ENCODE peak calls at places on chromosome 1, in five cellular contexts. P is DMS79 treated with DMSO at 0.1 percent for 48 hours, K is kidney tubule cell, T is T-helper 17 cell, Q is T follicular helper cell. U is an unnamed sample.

GRCh38 chr1:227955808-227956207 is 8.1 kb upstream of the WNT9A start:
- DNase-seq in P (no peak), K (no peak), T (no peak), Q (no peak), U (no peak)

GRCh38 chr1:184825571-184825970 is 70.9 kb upstream of the EDEM3 start:
- DNase-seq in P (no peak), K (no peak), T (no peak), Q (no peak), U (no peak)

GRCh38 chr1:66251521-66251920 is 282.4 kb upstream of the SGIP1 start:
- DNase-seq in P (no peak), K (peak; percentile 28), T (no peak), Q (no peak), U (no peak)

GRCh38 chr1:63674238-63674864 is 81.1 kb downstream of the PGM1 start:
- DNase-seq in P (peak; percentile 30), K (peak; percentile 96), T (no peak), Q (no peak), U (peak; percentile 89)

GRCh38 chr1:22452401-22452963 is 831 bp downstream of the ZBTB40 start:
- DNase-seq in P (peak; percentile 58), K (peak; percentile 31), T (no peak), Q (no peak), U (no peak)

GRCh38 chr1:61011514-61012263 is 70.7 kb upstream of the NFIA start:
- DNase-seq in P (peak; percentile 93), K (no peak), T (no peak), Q (no peak), U (no peak)

GRCh38 chr1:182235604-182235951 is 156.0 kb downstream of the GLUL start:
- DNase-seq in P (no peak), K (no peak), T (no peak), Q (no peak), U (no peak)

GRCh38 chr1:65420590-65421340 is at the start of the genes LEPR and LEPROT:
- DNase-seq in P (peak; percentile 47), K (no peak), T (no peak), Q (no peak), U (no peak)

GRCh38 chr1:18283601-18284385 is 176.2 kb downstream of the IGSF21 start:
- DNase-seq in P (no peak), K (no peak), T (no peak), Q (no peak), U (no peak)

GRCh38 chr1:51157411-51157810 is 55.4 kb downstream of the C1orf185 start:
- DNase-seq in P (no peak), K (no peak), T (no peak), Q (no peak), U (no peak)

GRCh38 chr1:67766117-67766978 is 66.9 kb downstream of the GNG12 start:
- DNase-seq in P (peak; percentile 51), K (peak; percentile 90), T (peak; percentile 12), Q (no peak), U (peak; percentile 45)

GRCh38 chr1:234519506-234519905 is 40.5 kb upstream of the TARBP1 start:
- DNase-seq in P (no peak), K (peak; percentile 86), T (no peak), Q (no peak), U (no peak)

GRCh38 chr1:121483961-121484424 is 299.2 kb downstream of the SRGAP2C start:
- DNase-seq in P (no peak), K (peak; percentile 63), T (no peak), Q (no peak), U (no peak)

GRCh38 chr1:234773936-234774677 is 164.1 kb upstream of the IRF2BP2 start:
- DNase-seq in P (no peak), K (no peak), T (no peak), Q (no peak), U (no peak)

GRCh38 chr1:116794804-116795481 is 40.7 kb downstream of the CD2 start:
- DNase-seq in P (no peak), K (no peak), T (no peak), Q (no peak), U (no peak)

GRCh38 chr1:67969446-67969845 is 81.0 kb downstream of the DIRAS3 start:
- DNase-seq in P (no peak), K (peak; percentile 4), T (no peak), Q (no peak), U (no peak)

GRCh38 chr1:33660244-33660643 is 187.8 kb downstream of the ZSCAN20 start:
- DNase-seq in P (no peak), K (no peak), T (no peak), Q (no peak), U (no peak)

GRCh38 chr1:230878584-230878975 is 10.3 kb upstream of the C1orf198 start:
- DNase-seq in P (no peak), K (no peak), T (no peak), Q (no peak), U (no peak)

GRCh38 chr1:229374485-229374884 is 31.6 kb upstream of the CCSAP start:
- DNase-seq in P (no peak), K (no peak), T (no peak), Q (no peak), U (no peak)

GRCh38 chr1:27666791-27667254 is 5.2 kb downstream of the IFI6 start:
- DNase-seq in P (no peak), K (peak; percentile 16), T (no peak), Q (no peak), U (no peak)

GRCh38 chr1:216207154-216207553 is 216.1 kb downstream of the USH2A start:
- DNase-seq in P (no peak), K (no peak), T (no peak), Q (no peak), U (no peak)